ENCODE peak calls at places on chromosomes 6 and 20, in nine cellular contexts. S, Z, D, H, V, P, W, J and N are unnamed samples.

GRCh38 chr6:22108199-22108598 is 188.6 kb downstream of the PRL start:
- DNase-seq in Z (no peak), P (no peak), H (no peak), D (peak; percentile 38), S (no peak), W (no peak), J (no peak), V (peak; percentile 24), N (no peak)

GRCh38 chr20:38275815-38276550 is 15.4 kb upstream of the KIAA1755 start:
- DNase-seq in H (no peak), W (no peak), P (peak; percentile 49), D (peak; percentile 93), V (no peak), S (no peak), J (no peak), Z (no peak), N (peak; percentile 19)

GRCh38 chr6:8651998-8652397 is 216.7 kb upstream of the SLC35B3 start:
- DNase-seq in H (no peak), V (no peak), D (no peak), P (no peak), J (no peak), W (no peak), Z (no peak), S (no peak), N (no peak)

GRCh38 chr6:46175446-46175845 is 4.7 kb upstream of the ENPP5 start:
- DNase-seq in H (no peak), J (no peak), D (no peak), P (no peak), V (no peak), Z (no peak), W (no peak), S (no peak), N (no peak)

GRCh38 chr6:33320315-33321181 is 3.0 kb upstream of the ZBTB22 start:
- DNase-seq in W (no peak), Z (no peak), J (no peak), D (peak; percentile 95), P (no peak), H (no peak), V (peak; percentile 88), S (no peak), N (peak; percentile 69)

GRCh38 chr6:255418-256090 is 36.7 kb upstream of the DUSP22 start:
- DNase-seq in W (no peak), V (no peak), H (no peak), S (no peak), D (no peak), Z (no peak), J (no peak), P (no peak), N (no peak)

GRCh38 chr6:142421285-142422202 is 119.7 kb downstream of the ADGRG6 start:
- DNase-seq in J (no peak), V (no peak), P (no peak), Z (peak; percentile 32), S (no peak), W (no peak), D (no peak), H (no peak), N (no peak)

GRCh38 chr6:170066679-170067078 is 224.2 kb downstream of the DLL1 start:
- DNase-seq in V (peak; percentile 13), H (no peak), W (no peak), Z (no peak), J (no peak), P (no peak), D (no peak), S (no peak), N (peak; percentile 11)

GRCh38 chr20:62623488-62624324 is 18.6 kb upstream of the SLCO4A1 start:
- DNase-seq in D (peak; percentile 93), W (peak; percentile 99), P (peak; percentile 74), H (peak; percentile 80), S (peak; percentile 95), V (peak; percentile 95), J (peak; percentile 89), Z (peak; percentile 66), N (peak; percentile 96)

GRCh38 chr20:50438986-50439407 is 71.2 kb upstream of the PTPN1 start:
- DNase-seq in Z (no peak), S (peak; percentile 42), W (peak; percentile 73), J (peak; percentile 26), V (no peak), P (no peak), D (peak; percentile 66), H (no peak), N (no peak)